ENCODE peak calls at places on chromosomes 1 and 21, in seven cellular contexts. D is spleen, V is transverse colon, R is endothelial cell of umbilical vein, Q is SK-N-SH, I is HCT116, P is K562. U is an unnamed sample.

GRCh38 chr1:116769561-116769977 is 15.3 kb downstream of the CD2 start:
- DNase-seq in I (no peak), V (peak), Q (no peak), R (no peak), D (no peak), P (no peak), U (no peak)

GRCh38 chr21:17089121-17089520 is 423.7 kb upstream of the CXADR start:
- DNase-seq in Q (no peak), I (no peak), R (peak), P (no peak), D (no peak), V (no peak), U (no peak)

GRCh38 chr1:212152308-212152693 is 116.8 kb downstream of the DTL start:
- DNase-seq in R (peak), V (no peak), I (no peak), D (no peak), Q (no peak), P (peak), U (no peak)

GRCh38 chr1:226443439-226443838 is 35.5 kb upstream of the PARP1 start:
- DNase-seq in D (no peak), R (no peak), Q (no peak), V (no peak), I (peak), P (no peak), U (no peak)

GRCh38 chr1:203706444-203706843 is 58.5 kb upstream of the LAX1 start:
- DNase-seq in D (no peak), Q (no peak), P (no peak), V (no peak), R (no peak), I (peak), U (no peak)

GRCh38 chr1:181062800-181063428 is 25.6 kb upstream of the IER5 start:
- DNase-seq in Q (no peak), P (no peak), D (no peak), V (no peak), I (no peak), R (no peak), U (no peak)

GRCh38 chr1:174883361-174883760 is 116.4 kb upstream of the CACYBP start:
- DNase-seq in V (no peak), I (peak), D (no peak), Q (no peak), P (peak), R (peak), U (no peak)

GRCh38 chr1:1167416-1168155 is 6.1 kb upstream of the TTLL10 start:
- DNase-seq in I (no peak), D (peak), Q (no peak), V (peak), R (no peak), P (no peak), U (no peak)

GRCh38 chr1:31745071-31745897 is 18.9 kb downstream of the ADGRB2 start:
- DNase-seq in V (peak), D (no peak), P (peak), R (peak), I (no peak), Q (peak), U (peak)

GRCh38 chr1:227654431-227654830 is 80.7 kb downstream of the JMJD4 start:
- DNase-seq in P (no peak), R (peak), V (no peak), I (no peak), Q (no peak), D (no peak), U (no peak)

GRCh38 chr21:25292396-25292795 is 314.9 kb downstream of the MRPL39 start:
- DNase-seq in I (no peak), R (no peak), P (no peak), Q (no peak), D (no peak), V (no peak), U (no peak)

GRCh38 chr1:107404756-107405155 is 263.9 kb downstream of the NTNG1 start:
- DNase-seq in V (no peak), Q (no peak), I (no peak), P (no peak), R (no peak), D (no peak), U (no peak)

GRCh38 chr1:26530540-26530897 is 958 bp downstream of the RPS6KA1 start:
- DNase-seq in R (no peak), I (no peak), Q (no peak), V (peak), D (no peak), P (no peak), U (no peak)

GRCh38 chr1:235023197-235024044 is 105.2 kb downstream of the TOMM20 start:
- DNase-seq in Q (no peak), P (no peak), V (no peak), D (peak), I (no peak), R (no peak), U (no peak)
- TF ChIP-seq POLR2AphosphoS5 in Q (no peak), P (no peak), V (no peak), D (no peak), I (no peak), R (no peak), U (no peak)

GRCh38 chr21:41932576-41933258 is 21.1 kb downstream of the C2CD2 start:
- DNase-seq in R (no peak), I (peak), Q (peak), P (peak), D (peak), V (no peak), U (peak)
- TF ChIP-seq CTCF in R (no peak), I (peak), Q (no peak), P (no peak), D (no peak), V (no peak), U (no peak)

DNA sequence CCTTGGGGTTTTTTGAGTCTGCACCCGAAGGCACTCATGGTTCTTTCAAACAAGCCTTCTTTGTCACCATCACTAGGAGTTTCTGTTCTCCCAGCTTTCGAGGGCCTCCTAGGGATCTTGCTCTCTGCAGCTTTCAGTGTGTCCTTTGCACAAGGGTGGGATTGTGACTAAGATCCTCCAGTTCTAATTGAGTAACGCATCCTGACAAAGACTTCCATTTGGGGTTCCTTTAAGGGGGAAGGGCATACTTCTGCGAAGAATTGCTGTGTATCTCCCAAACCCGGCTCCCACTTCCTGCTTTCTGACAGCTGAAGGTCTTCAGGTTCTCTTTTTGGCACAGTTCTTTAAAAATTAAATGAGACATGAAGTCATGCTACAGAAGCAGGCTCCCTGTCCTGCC is 139.4 kb downstream of the EDEM3 start:
- DNase-seq in I (no peak), V (no peak), P (no peak), Q (no peak), D (no peak), R (no peak), U (no peak)
- TF ChIP-seq POLR2AphosphoS5 in I (no peak), V (no peak), P (no peak), Q (no peak), D (no peak), R (no peak), U (no peak)

DNA sequence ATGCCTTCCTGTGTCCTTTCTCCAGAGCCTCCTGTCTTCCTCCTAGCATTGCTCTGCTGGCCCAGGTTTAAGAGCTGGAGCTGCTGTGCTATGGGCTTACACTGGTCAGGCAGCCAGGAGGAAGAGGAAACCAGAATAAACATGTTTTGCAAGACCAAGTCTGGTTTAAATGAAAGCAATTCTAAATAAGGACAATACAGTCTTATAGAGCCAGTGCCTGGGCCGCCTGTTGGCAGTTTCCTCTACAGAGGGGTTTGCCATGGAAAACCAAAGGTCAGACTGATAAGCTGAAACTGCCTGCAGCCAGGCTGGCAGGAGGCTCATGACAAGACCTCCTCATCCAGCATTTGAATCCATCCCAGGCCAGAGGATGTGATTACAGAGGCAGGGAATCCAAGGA is 92.9 kb upstream of the FGGY start:
- DNase-seq in Q (no peak), R (peak), P (no peak), D (no peak), I (no peak), V (peak), U (peak)
- TF ChIP-seq CTCF in Q (no peak), R (no peak), P (no peak), D (no peak), I (no peak), V (no peak), U (no peak)

DNA sequence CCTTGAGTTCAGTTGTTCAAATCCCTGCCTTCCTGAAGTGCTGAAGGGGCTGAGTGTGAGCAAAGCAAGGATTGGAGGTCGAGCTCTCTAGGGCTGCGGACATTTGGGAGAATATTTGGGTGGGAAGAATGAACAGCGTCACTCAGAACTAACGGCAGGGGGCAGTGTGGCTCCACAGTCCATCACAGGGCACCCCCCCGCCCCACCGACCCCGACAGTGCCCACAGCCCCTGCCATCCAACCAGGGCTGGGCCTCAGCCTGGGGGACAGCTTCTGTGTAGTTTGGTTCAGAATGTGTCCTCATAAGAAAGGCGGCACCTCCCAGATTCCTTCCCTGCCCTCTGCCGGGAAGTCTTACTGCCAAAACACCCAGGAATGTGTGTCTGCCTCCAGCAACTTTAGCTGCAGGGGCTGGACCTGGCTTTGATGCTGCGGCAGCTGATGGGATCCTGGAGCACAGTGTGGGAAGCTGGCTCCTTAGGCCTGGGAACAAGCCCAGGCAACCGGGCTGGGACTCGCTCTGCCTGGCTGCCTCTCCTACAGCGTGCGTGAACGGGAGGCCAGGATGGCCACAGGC is 104.8 kb upstream of the TMPRSS2 start:
- DNase-seq in V (peak), I (no peak), Q (peak), P (peak), R (no peak), D (no peak), U (peak)
- TF ChIP-seq POLR2AphosphoS5 in V (peak), I (no peak), Q (no peak), P (no peak), R (no peak), D (no peak), U (peak)

GRCh38 chr1:165402517-165403111 is 42.3 kb downstream of the RXRG start:
- DNase-seq in I (no peak), P (no peak), R (no peak), V (no peak), D (no peak), Q (no peak), U (no peak)

GRCh38 chr1:165407398-165407797 is 37.5 kb downstream of the RXRG start:
- DNase-seq in R (no peak), V (no peak), Q (peak), I (no peak), D (no peak), P (no peak), U (no peak)

GRCh38 chr1:165408518-165408917 is 36.4 kb downstream of the RXRG start:
- DNase-seq in D (no peak), R (peak), Q (peak), V (no peak), I (peak), P (peak), U (no peak)

GRCh38 chr1:165409957-165410356 is 35.0 kb downstream of the RXRG start:
- DNase-seq in I (no peak), D (no peak), Q (no peak), R (no peak), P (no peak), V (no peak), U (no peak)

DNA sequence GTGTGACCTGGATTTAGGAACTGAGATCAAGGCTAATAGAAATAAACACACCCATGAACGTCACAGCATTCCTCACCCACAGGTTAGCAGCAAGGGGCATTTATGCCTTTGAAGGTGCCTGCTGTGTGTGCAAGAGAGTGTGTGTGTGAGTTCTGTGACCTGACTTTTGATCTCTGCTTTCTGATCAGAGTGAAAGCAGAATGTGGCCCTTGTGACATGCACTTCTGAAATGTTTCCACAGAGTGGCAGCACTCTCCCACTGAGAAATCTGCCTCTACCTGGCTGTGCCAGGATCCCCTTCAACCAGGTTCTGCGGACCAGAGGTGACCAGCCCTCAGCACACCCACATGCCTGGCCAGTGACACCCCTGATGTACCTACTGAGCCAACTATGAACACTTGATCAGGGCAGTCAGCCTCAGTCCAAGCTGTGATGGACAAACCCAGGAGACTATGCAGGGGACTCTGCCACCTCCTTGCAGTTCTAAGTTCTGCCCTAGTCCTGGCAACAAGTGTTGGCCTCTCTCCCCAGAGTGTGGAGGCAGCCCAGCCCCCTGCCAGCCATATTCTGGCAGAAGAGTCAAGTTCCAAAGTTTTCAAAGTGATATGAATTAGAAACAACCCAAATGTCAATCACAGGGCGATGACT is 41.0 kb downstream of the RXRG start:
- DNase-seq in Q (peak), I (peak), P (peak), D (no peak), R (peak), V (no peak), U (no peak)
- TF ChIP-seq CTCF in Q (peak), I (peak), P (peak), D (peak), R (peak), V (peak), U (peak)

GRCh38 chr1:62687903-62688686 is at the start of gene DOCK7:
- DNase-seq in Q (peak), I (peak), V (peak), R (peak), D (peak), P (peak), U (peak)
- TF ChIP-seq POLR2AphosphoS5 in Q (peak), I (peak), V (peak), R (peak), D (peak), P (no peak), U (no peak)